ENCODE peak calls at places on chromosomes 4 and X, in five cellular contexts. Q, U, A, F and E are unnamed samples.

GRCh38 chrX:154051210-154051810 is 31.6 kb upstream of the IRAK1 start:
- DNase-seq in Q (peak; percentile 57), A (peak; percentile 52), U (no peak), F (peak; percentile 45), E (peak; percentile 65)

GRCh38 chr4:184383497-184384055 is 90.8 kb downstream of the IRF2 start:
- DNase-seq in U (no peak), Q (no peak), A (peak; percentile 64), F (peak; percentile 27), E (no peak)

GRCh38 chr4:187883836-187884235 is 111.7 kb upstream of the ZFP42 start:
- DNase-seq in Q (no peak), F (no peak), A (no peak), U (no peak), E (peak; percentile 19)

GRCh38 chrX:141320801-141321200 is 78.5 kb upstream of the SPANXC start:
- DNase-seq in U (no peak), Q (no peak), A (no peak), F (no peak), E (no peak)

GRCh38 chr4:11650801-11651596 is 222.3 kb upstream of the HS3ST1 start:
- DNase-seq in F (no peak), A (no peak), Q (no peak), U (no peak), E (no peak)

GRCh38 chr4:99395595-99396364 is 39.4 kb downstream of the ADH7 start:
- DNase-seq in A (no peak), Q (no peak), U (no peak), F (no peak), E (no peak)

GRCh38 chr4:86921608-86922252 is 13.1 kb upstream of the AFF1 start:
- DNase-seq in Q (no peak), F (no peak), U (no peak), A (no peak), E (no peak)

GRCh38 chrX:153689654-153690465 is 2.1 kb downstream of the SLC6A8 start:
- DNase-seq in U (no peak), A (no peak), Q (peak; percentile 69), F (no peak), E (peak; percentile 42)

GRCh38 chr4:53011176-53011575 is 149.1 kb downstream of the RASL11B start:
- DNase-seq in A (no peak), Q (no peak), F (no peak), U (no peak), E (no peak)

GRCh38 chr4:5473125-5473524 is 235.2 kb downstream of the EVC2 start:
- DNase-seq in U (no peak), F (no peak), Q (no peak), A (no peak), E (no peak)

GRCh38 chr4:26489101-26489669 is 1.1 kb downstream of the CCKAR start:
- DNase-seq in U (no peak), Q (no peak), F (no peak), A (no peak), E (no peak)

GRCh38 chr4:123588631-123589223 is 192.1 kb downstream of the SPRY1 start:
- DNase-seq in F (peak; percentile 86), U (peak; percentile 84), Q (no peak), A (peak; percentile 16), E (no peak)

GRCh38 chr4:94533405-94534223 is 81.9 kb downstream of the PDLIM5 start:
- DNase-seq in U (no peak), Q (peak; percentile 48), F (no peak), A (no peak), E (no peak)

GRCh38 chr4:2834001-2834921 is 9.4 kb upstream of the ADD1 start:
- DNase-seq in A (no peak), Q (no peak), F (no peak), U (no peak), E (no peak)

DNA sequence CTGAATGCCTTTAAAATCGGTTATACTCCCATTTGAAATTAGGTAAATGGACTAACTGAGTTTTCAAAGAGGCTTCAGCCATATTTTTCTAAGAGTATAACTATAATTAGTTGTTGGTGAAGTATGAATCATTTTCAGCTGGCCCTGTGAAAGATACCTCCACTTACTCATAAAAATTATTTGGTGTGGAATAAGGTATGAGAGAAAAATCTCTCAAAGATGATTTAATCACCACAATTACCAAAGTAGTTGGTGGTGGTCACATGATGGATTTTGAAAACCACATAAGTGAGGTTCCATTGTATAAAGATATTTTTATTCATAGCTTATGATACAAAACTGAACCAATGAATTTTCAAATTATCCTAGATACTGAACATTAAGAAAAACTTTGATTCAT is 9.0 kb upstream of the KLHL2 start:
- DNase-seq in Q (no peak), F (no peak), A (no peak), U (no peak), E (no peak)
- TF ChIP-seq ESRRA in Q (no peak), F (no peak), A (no peak), U (no peak), E (no peak)

GRCh38 chr4:107838763-107839162 is 14.0 kb downstream of the SGMS2 start:
- DNase-seq in A (no peak), U (no peak), Q (no peak), F (no peak), E (no peak)
- TF ChIP-seq ESRRA in A (no peak), U (no peak), Q (no peak), F (no peak), E (no peak)

DNA sequence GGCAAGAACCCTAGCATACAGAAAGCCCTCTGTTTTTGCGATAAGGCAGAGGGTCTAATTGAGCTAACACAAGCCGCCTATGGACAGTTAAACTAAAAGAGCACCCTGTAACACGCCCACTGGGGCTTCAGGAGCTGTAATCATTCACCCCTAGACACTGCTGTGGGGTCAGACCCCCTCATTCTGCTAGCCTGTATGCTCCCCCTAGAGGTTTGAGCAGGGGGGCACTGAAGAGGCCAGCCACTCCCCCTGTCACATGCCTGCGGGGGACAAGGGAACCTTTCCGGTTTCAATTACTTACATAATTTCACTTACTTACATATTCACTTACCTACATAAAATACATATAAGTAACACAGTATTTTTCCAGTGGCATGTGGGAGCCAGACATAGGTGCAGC is 469.5 kb upstream of the FAM241A start:
- DNase-seq in Q (no peak), A (no peak), U (no peak), F (no peak), E (peak; percentile 18)
- TF ChIP-seq ESRRA in Q (no peak), A (no peak), U (no peak), F (no peak), E (no peak)

DNA sequence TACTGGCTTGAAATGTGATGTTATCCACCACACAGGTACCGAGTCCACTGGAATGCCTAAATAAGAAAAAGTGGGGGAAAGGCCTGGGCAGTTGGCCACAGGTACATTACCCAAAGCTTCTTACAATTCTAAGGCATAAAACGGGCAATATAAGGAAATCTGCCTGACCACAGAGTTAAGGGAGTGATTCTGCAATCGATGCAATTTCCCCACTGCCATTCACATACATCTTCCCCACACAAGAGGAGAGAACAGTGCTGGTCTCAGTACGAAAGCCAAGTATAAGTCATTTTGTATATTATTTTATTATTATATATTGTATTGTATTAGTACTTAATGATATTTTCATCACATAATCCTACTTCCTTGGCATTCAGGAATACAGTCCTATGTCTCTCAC is 30.6 kb downstream of the RFC1 start:
- DNase-seq in U (no peak), Q (no peak), F (no peak), A (no peak), E (no peak)
- TF ChIP-seq ESRRA in U (no peak), Q (no peak), F (no peak), A (no peak), E (no peak)

DNA sequence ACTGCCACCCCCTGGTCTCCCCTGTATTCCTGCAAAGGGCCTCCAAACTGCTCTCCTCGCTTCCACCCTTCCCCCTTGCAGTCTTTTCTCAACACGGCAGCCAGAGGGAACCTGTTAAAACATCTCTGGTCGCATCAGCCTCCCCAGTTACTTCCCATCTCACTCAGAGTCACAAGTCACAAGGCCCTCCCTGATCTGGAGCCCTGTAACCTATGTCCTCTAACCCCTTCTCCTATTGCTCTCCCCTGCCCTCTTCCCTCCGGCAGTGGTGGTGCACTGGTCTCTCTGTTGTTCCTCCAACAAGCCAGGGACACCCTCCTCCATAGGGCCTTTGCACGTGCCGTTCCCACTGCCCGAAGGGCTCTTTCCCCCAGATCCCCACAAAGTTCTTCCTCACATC is 73.2 kb downstream of the SH3KBP1 start:
- DNase-seq in A (no peak), F (peak; percentile 2), Q (peak; percentile 8), U (no peak), E (peak; percentile 26)
- TF ChIP-seq ESRRA in A (no peak), F (no peak), Q (no peak), U (no peak), E (no peak)

GRCh38 chr4:8747896-8748575 is 123.6 kb downstream of the HMX1 start:
- DNase-seq in A (no peak), F (no peak), Q (no peak), U (no peak), E (no peak)

GRCh38 chr4:8745828-8746225 is 125.8 kb downstream of the HMX1 start:
- DNase-seq in F (no peak), U (no peak), Q (no peak), A (no peak), E (no peak)

GRCh38 chr4:8745036-8745827 is 126.4 kb downstream of the HMX1 start:
- DNase-seq in U (no peak), F (no peak), A (no peak), Q (no peak), E (no peak)

GRCh38 chr4:8747467-8747841 is 124.2 kb downstream of the HMX1 start:
- DNase-seq in A (no peak), F (no peak), U (no peak), Q (no peak), E (no peak)

GRCh38 chr4:8746523-8747466 is 124.8 kb downstream of the HMX1 start:
- DNase-seq in U (no peak), Q (no peak), F (no peak), A (no peak), E (no peak)
- TF ChIP-seq ESRRA in U (no peak), Q (no peak), F (no peak), A (no peak), E (no peak)

GRCh38 chr4:21885241-21885640 is 63.3 kb downstream of the KCNIP4 start:
- DNase-seq in Q (no peak), A (no peak), F (no peak), U (no peak), E (no peak)
- TF ChIP-seq ESRRA in Q (no peak), A (no peak), F (no peak), U (no peak), E (no peak)